ENCODE peak calls at places on chromosomes 2 and 18, in ten cellular contexts. G, A, T, E, Y, J, I, B, D and U are unnamed samples.

GRCh38 chr2:46924038-46924437 is 8.4 kb upstream of the MCFD2 start:
- DNase-seq in Y (no peak), B (no peak), T (no peak), D (no peak), I (no peak), A (no peak), G (no peak), E (no peak), J (no peak), U (no peak)

GRCh38 chr2:3268705-3269029 is 109.0 kb downstream of the EIPR1 start:
- DNase-seq in G (no peak), B (no peak), A (no peak), E (no peak), J (no peak), I (no peak), D (no peak), Y (no peak), T (no peak), U (no peak)

GRCh38 chr2:120765031-120765910 is 29.6 kb downstream of the GLI2 start:
- DNase-seq in E (no peak), I (no peak), Y (no peak), T (no peak), A (peak), G (peak), B (no peak), J (no peak), D (no peak), U (no peak)

GRCh38 chr2:44943031-44943692 is 1.7 kb downstream of the SIX3 start:
- DNase-seq in G (no peak), T (no peak), B (no peak), I (no peak), D (no peak), A (no peak), E (peak), J (no peak), Y (no peak), U (no peak)

GRCh38 chr2:190431907-190432306 is 23.8 kb downstream of the MFSD6 start:
- DNase-seq in D (no peak), Y (no peak), B (no peak), E (no peak), J (no peak), T (no peak), A (no peak), G (no peak), I (no peak), U (no peak)

GRCh38 chr18:3183103-3183717 is 36.6 kb downstream of the MYOM1 start:
- DNase-seq in E (no peak), B (no peak), Y (no peak), A (no peak), I (peak), G (peak), D (no peak), T (no peak), J (no peak), U (no peak)

GRCh38 chr18:23092121-23092520 is 43.2 kb upstream of the CABLES1 start:
- DNase-seq in I (no peak), Y (no peak), J (no peak), E (no peak), D (no peak), G (no peak), B (no peak), T (no peak), A (no peak), U (no peak)

GRCh38 chr2:213149332-213149875 is 2.0 kb downstream of the IKZF2 start:
- DNase-seq in B (no peak), T (no peak), G (no peak), I (no peak), A (no peak), J (no peak), Y (no peak), D (no peak), E (peak), U (no peak)

GRCh38 chr2:63840081-63840784 is 1.5 kb upstream of the UGP2 start:
- DNase-seq in Y (no peak), E (no peak), J (no peak), I (no peak), A (no peak), D (no peak), T (peak), B (no peak), G (no peak), U (no peak)

GRCh38 chr18:58640428-58640805 is 11.5 kb upstream of the ALPK2 start:
- DNase-seq in T (no peak), A (no peak), E (no peak), G (no peak), Y (no peak), I (no peak), B (no peak), D (no peak), J (no peak), U (no peak)

GRCh38 chr2:45382744-45383143 is 228.3 kb downstream of the SRBD1 start:
- DNase-seq in B (no peak), I (no peak), Y (no peak), A (no peak), T (no peak), J (no peak), E (peak), D (no peak), G (no peak), U (no peak)

DNA sequence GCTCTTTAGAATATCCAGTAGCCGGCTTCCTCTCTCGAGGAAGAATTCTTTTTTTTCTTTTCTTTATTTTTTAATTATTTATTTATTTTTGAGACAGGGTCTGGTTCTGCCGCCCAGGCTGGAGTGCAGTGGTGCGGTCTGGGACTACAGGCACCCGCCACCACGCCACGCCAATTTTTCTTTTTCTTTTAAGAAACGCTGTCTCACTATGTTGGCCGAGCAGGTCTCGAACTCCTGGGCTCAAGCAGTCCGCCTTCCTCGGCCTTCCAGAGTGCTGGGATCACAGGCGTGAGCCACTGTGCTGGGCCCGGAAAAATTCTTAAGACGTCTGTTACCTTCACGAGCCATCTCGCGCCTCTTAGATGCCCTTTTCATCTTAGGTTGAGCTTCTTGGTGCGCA is 931 bp upstream of the TMEM131 start:
- DNase-seq in B (no peak), D (no peak), A (no peak), T (no peak), Y (no peak), G (no peak), J (no peak), E (no peak), I (no peak), U (no peak)
- H3K4me3 ChIP-seq in B (no peak), D (peak), A (peak), T (peak), Y (no peak), G (peak), J (peak), E (peak), I (peak), U (peak)

DNA sequence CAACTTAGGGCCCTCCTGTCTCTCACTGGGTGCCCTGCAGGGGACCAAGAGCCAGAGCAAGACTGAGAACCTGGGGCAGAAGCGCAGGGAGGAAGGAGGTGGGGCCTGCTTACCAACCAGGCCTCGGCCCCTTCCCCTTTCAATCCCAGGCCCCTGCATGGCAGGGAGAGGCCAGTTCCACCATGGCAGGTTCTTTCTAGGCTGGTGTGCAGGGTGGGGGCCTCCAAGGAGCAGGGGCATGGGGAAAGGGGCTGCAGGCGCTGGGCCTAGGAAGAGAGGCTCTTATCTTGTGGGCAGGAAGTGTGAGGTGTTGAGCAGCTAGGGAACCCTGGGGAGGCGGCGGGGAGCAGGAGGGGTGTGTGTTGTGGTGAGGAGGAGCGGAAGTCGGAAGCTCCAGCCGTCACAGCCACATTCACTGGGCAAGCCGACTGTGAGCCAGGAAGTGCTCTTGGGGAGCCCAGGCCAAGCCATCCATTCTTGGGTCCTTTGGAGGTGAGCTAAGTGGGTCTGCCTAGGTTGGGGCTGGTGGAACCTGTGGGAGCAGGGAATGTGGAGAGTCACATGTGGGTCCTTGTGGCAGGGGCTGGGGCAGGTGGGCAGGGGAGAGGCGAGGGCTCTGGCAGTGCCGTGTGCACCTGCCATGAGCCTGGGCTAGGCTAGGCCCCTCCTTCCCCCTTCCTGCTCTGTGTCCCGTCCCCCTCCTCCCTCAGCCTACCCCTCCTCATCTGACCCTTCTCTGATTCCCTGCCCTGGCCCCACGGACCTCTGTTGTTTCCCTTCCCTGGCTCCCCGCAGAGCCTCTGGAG is at the start of gene PSD4:
- DNase-seq in D (no peak), G (peak), Y (peak), I (peak), A (no peak), J (no peak), T (peak), E (no peak), B (no peak), U (no peak)
- H3K27ac ChIP-seq in D (no peak), G (no peak), Y (peak), I (peak), A (no peak), J (no peak), T (peak), E (no peak), B (no peak), U (peak)

GRCh38 chr2:217755027-217755756 is 247.6 kb downstream of the TNS1 start:
- DNase-seq in D (no peak), T (no peak), A (no peak), E (no peak), I (no peak), J (no peak), Y (no peak), G (no peak), B (no peak), U (no peak)

GRCh38 chr2:217756375-217757107 is 246.3 kb downstream of the TNS1 start:
- DNase-seq in T (peak), E (peak), I (peak), G (peak), B (peak), A (peak), J (peak), D (peak), Y (peak), U (no peak)

GRCh38 chr2:217759991-217760390 is 242.8 kb downstream of the TNS1 start:
- DNase-seq in Y (no peak), J (no peak), T (no peak), A (no peak), I (no peak), D (no peak), G (no peak), B (no peak), E (no peak), U (no peak)

GRCh38 chr2:217753460-217754200 is 249.2 kb downstream of the TNS1 start:
- DNase-seq in G (no peak), I (no peak), D (peak), Y (no peak), E (peak), B (no peak), J (no peak), T (no peak), A (no peak), U (no peak)

DNA sequence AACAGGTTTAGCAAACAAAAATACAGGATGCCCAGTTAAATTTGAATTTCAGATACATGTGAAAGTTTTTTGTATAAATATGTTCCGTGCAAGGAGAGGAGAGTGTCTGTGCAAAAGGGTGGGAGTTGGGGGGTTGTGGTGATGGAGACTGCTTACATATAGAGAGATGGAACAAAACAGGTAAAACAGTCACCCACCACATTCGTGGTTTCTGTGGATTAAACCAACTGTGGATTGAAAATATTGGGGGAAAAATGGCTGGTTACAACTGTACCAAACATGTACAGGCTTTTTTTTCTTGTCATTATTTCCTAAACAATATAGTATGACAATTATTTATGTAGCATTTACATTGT is 245.7 kb downstream of the TNS1 start:
- DNase-seq in E (no peak), I (no peak), G (no peak), T (no peak), D (no peak), A (no peak), J (no peak), Y (no peak), B (no peak), U (no peak)
- H3K4me3 ChIP-seq in E (no peak), I (no peak), G (no peak), T (no peak), D (no peak), A (no peak), J (no peak), Y (no peak), B (no peak), U (no peak)

DNA sequence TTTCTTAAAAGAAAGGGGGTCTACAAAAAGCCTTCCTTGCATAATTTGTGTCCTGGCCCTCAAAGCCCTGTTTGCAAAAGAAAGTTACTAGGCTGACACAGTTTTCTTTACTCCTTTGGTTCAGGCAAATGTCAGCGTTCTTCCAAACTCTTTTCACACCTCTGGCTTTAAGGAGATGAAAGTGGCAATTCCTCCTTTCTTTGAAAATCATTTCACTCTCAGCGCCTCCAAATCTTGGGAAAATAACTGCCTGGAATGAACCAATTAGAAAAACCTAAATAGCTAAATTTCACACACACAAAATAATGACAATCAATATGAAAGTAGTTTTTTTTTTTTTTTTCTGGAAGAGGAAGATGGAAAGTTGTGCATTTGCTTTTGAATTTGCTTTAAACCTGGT is 1.6 kb downstream of the MEIS1 start:
- DNase-seq in E (peak), Y (no peak), A (no peak), D (peak), T (peak), I (no peak), G (no peak), B (no peak), J (no peak), U (no peak)
- H3K27ac ChIP-seq in E (peak), Y (peak), A (peak), D (no peak), T (peak), I (no peak), G (peak), B (no peak), J (no peak), U (peak)